ENCODE peak calls at places on chromosomes 2 and 18, in six cellular contexts. One of them, this sample, is unnamed.

GRCh38 chr18:21914739-21915319 is 174.2 kb downstream of the MIB1 start:
- DNase-seq in neural progenitor cell: peak
- DNase-seq in omental fat pad: no peak
- DNase-seq in astrocyte: peak
- DNase-seq in NB4: peak
- DNase-seq in nephron progenitor cell: peak
- DNase-seq in this sample: no peak

GRCh38 chr2:100011272-100011711 is 131.1 kb downstream of the AFF3 start:
- DNase-seq in neural progenitor cell: no peak
- DNase-seq in omental fat pad: no peak
- DNase-seq in astrocyte: peak
- DNase-seq in NB4: no peak
- DNase-seq in nephron progenitor cell: no peak
- DNase-seq in this sample: no peak

GRCh38 chr2:226644342-226644957 is 155.2 kb downstream of the IRS1 start:
- DNase-seq in neural progenitor cell: no peak
- DNase-seq in omental fat pad: no peak
- DNase-seq in astrocyte: peak
- DNase-seq in NB4: no peak
- DNase-seq in nephron progenitor cell: no peak
- DNase-seq in this sample: no peak

GRCh38 chr18:69705987-69706386 is 241.7 kb downstream of the CD226 start:
- DNase-seq in neural progenitor cell: no peak
- DNase-seq in omental fat pad: no peak
- DNase-seq in astrocyte: no peak
- DNase-seq in NB4: no peak
- DNase-seq in nephron progenitor cell: no peak
- DNase-seq in this sample: no peak

GRCh38 chr2:96202152-96202856 is 6.3 kb downstream of the STARD7 start:
- DNase-seq in neural progenitor cell: no peak
- DNase-seq in omental fat pad: no peak
- DNase-seq in astrocyte: peak
- DNase-seq in NB4: no peak
- DNase-seq in nephron progenitor cell: no peak
- DNase-seq in this sample: no peak

GRCh38 chr2:164979113-164979512 is 23.8 kb upstream of the SLC38A11 start:
- DNase-seq in neural progenitor cell: no peak
- DNase-seq in omental fat pad: no peak
- DNase-seq in astrocyte: no peak
- DNase-seq in NB4: no peak
- DNase-seq in nephron progenitor cell: no peak
- DNase-seq in this sample: no peak

GRCh38 chr2:33354981-33355380 is 121.5 kb upstream of the RASGRP3 start:
- DNase-seq in neural progenitor cell: no peak
- DNase-seq in omental fat pad: no peak
- DNase-seq in astrocyte: peak
- DNase-seq in NB4: no peak
- DNase-seq in nephron progenitor cell: no peak
- DNase-seq in this sample: no peak

GRCh38 chr18:7366597-7366996 is 135.7 kb downstream of the LRRC30 start:
- DNase-seq in neural progenitor cell: no peak
- DNase-seq in omental fat pad: no peak
- DNase-seq in astrocyte: no peak
- DNase-seq in NB4: no peak
- DNase-seq in nephron progenitor cell: no peak
- DNase-seq in this sample: no peak

GRCh38 chr2:223943561-223944008 is 1.6 kb downstream of the WDFY1 start:
- DNase-seq in neural progenitor cell: no peak
- DNase-seq in omental fat pad: no peak
- DNase-seq in astrocyte: peak
- DNase-seq in NB4: no peak
- DNase-seq in nephron progenitor cell: no peak
- DNase-seq in this sample: no peak

GRCh38 chr2:66509326-66509811 is 74.4 kb downstream of the MEIS1 start:
- DNase-seq in neural progenitor cell: no peak
- DNase-seq in omental fat pad: no peak
- DNase-seq in astrocyte: peak
- DNase-seq in NB4: no peak
- DNase-seq in nephron progenitor cell: no peak
- DNase-seq in this sample: no peak

GRCh38 chr2:201070966-201071304 is 536 bp downstream of the HYCC2 start:
- DNase-seq in neural progenitor cell: peak
- DNase-seq in omental fat pad: no peak
- DNase-seq in astrocyte: no peak
- DNase-seq in NB4: peak
- DNase-seq in nephron progenitor cell: no peak
- DNase-seq in this sample: no peak

GRCh38 chr2:150620860-150621259 is 133.4 kb upstream of the RND3 start:
- DNase-seq in neural progenitor cell: no peak
- DNase-seq in omental fat pad: no peak
- DNase-seq in astrocyte: peak
- DNase-seq in NB4: no peak
- DNase-seq in nephron progenitor cell: no peak
- DNase-seq in this sample: no peak

GRCh38 chr2:42754021-42754775 is 9.7 kb downstream of the OXER1 start:
- DNase-seq in neural progenitor cell: no peak
- DNase-seq in omental fat pad: no peak
- DNase-seq in astrocyte: peak
- DNase-seq in NB4: peak
- DNase-seq in nephron progenitor cell: no peak
- DNase-seq in this sample: no peak

GRCh38 chr2:145190031-145190703 is 670.2 kb upstream of the ZEB2 start:
- DNase-seq in neural progenitor cell: peak
- DNase-seq in omental fat pad: no peak
- DNase-seq in astrocyte: no peak
- DNase-seq in NB4: peak
- DNase-seq in nephron progenitor cell: no peak
- DNase-seq in this sample: no peak

GRCh38 chr2:182064024-182064880 is 78.6 kb downstream of the PPP1R1C start:
- DNase-seq in neural progenitor cell: no peak
- DNase-seq in omental fat pad: no peak
- DNase-seq in astrocyte: no peak
- DNase-seq in NB4: no peak
- DNase-seq in nephron progenitor cell: no peak
- DNase-seq in this sample: no peak

GRCh38 chr18:79869591-79870368 is 72.0 kb downstream of the KCNG2 start:
- DNase-seq in neural progenitor cell: no peak
- DNase-seq in omental fat pad: no peak
- DNase-seq in astrocyte: no peak
- DNase-seq in NB4: peak
- DNase-seq in nephron progenitor cell: no peak
- DNase-seq in this sample: no peak

GRCh38 chr2:20350105-20350712 is 435 bp downstream of the PUM2 start:
- DNase-seq in neural progenitor cell: no peak
- DNase-seq in omental fat pad: no peak
- DNase-seq in astrocyte: no peak
- DNase-seq in NB4: peak
- DNase-seq in nephron progenitor cell: peak
- DNase-seq in this sample: peak

GRCh38 chr18:76487782-76488181 is 7.3 kb downstream of the ZNF516 start:
- DNase-seq in neural progenitor cell: peak
- DNase-seq in omental fat pad: no peak
- DNase-seq in astrocyte: no peak
- DNase-seq in NB4: peak
- DNase-seq in nephron progenitor cell: peak
- DNase-seq in this sample: no peak

GRCh38 chr2:138267161-138267901 is 234.2 kb upstream of the SPOPL start:
- DNase-seq in neural progenitor cell: no peak
- DNase-seq in omental fat pad: no peak
- DNase-seq in astrocyte: peak
- DNase-seq in NB4: no peak
- DNase-seq in nephron progenitor cell: no peak
- DNase-seq in this sample: no peak

GRCh38 chr2:28665041-28665704 is 86.5 kb upstream of the PPP1CB start:
- DNase-seq in neural progenitor cell: peak
- DNase-seq in omental fat pad: no peak
- DNase-seq in astrocyte: peak
- DNase-seq in NB4: no peak
- DNase-seq in nephron progenitor cell: no peak
- DNase-seq in this sample: no peak

GRCh38 chr2:120858764-120859525 is 123.3 kb downstream of the GLI2 start:
- DNase-seq in neural progenitor cell: peak
- DNase-seq in omental fat pad: no peak
- DNase-seq in astrocyte: no peak
- DNase-seq in NB4: no peak
- DNase-seq in nephron progenitor cell: no peak
- DNase-seq in this sample: no peak

GRCh38 chr2:219290381-219291171 is 11.4 kb downstream of the DNAJB2 start:
- DNase-seq in neural progenitor cell: no peak
- DNase-seq in omental fat pad: no peak
- DNase-seq in astrocyte: no peak
- DNase-seq in NB4: no peak
- DNase-seq in nephron progenitor cell: no peak
- DNase-seq in this sample: no peak

GRCh38 chr2:127596311-127597045 is 49.5 kb upstream of the GPR17 start:
- DNase-seq in neural progenitor cell: no peak
- DNase-seq in omental fat pad: no peak
- DNase-seq in astrocyte: no peak
- DNase-seq in NB4: no peak
- DNase-seq in nephron progenitor cell: no peak
- DNase-seq in this sample: no peak

DNA sequence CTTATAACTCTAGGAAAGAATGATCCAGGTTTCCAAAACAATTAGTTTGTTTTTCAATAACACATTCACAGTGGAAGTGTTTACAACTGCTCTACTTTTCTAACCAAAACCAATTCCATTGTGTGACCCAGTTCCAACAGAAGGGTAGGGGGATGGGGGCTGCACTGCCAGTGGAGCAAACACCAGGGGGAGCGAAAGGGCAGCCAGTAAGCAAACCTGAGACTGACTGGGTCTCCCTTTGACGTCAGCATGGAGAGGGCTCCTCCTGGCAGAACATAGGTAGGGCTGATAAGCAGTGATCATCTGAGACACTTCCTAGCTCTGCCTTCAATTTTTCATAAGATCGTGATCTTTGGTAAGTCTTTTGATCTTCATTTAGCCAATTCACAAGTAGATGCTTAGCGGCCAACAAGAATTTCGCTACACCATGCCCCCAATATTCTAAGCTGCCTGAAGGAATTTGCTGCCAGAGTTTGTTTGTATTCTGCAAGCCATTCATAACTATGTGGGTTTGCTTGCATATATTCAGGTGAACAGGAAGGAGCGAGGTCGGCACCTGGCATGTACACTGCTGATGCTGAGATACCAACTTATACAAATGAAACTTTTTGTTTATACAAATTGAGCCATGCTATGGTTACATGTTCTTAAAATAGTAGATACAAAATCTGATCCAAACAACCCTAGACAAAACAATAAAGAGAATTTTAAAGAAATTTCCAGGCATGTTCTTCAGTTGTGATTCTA is 45.9 kb downstream of the ST6GAL2 start:
- DNase-seq in neural progenitor cell: peak
- DNase-seq in omental fat pad: no peak
- DNase-seq in astrocyte: no peak
- DNase-seq in NB4: peak
- DNase-seq in nephron progenitor cell: peak
- DNase-seq in this sample: no peak
- TF ChIP-seq CTCF in neural progenitor cell: peak
- TF ChIP-seq CTCF in omental fat pad: no peak
- TF ChIP-seq CTCF in astrocyte: peak
- TF ChIP-seq CTCF in NB4: peak
- TF ChIP-seq CTCF in nephron progenitor cell: peak
- TF ChIP-seq CTCF in this sample: no peak

DNA sequence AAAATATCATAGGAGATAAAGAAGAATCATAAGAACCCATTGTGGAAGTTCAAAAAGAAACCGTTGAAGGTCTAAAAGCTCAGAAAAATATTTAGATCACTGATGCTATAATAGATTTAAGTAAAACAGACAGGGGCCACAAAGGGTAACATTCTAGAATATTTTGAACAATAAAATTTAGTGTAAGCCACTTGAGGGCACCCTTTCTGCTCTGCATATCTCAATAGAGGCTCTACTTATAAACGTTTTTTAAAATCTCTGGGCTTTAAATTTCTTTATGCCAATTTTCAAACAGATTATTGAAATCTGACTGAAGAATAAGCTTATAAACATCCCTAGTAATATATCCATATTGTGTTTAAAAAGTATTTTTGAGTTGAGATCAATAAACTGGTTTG is 57.6 kb upstream of the IL1RL1 start:
- DNase-seq in neural progenitor cell: no peak
- DNase-seq in omental fat pad: no peak
- DNase-seq in astrocyte: no peak
- DNase-seq in NB4: peak
- DNase-seq in nephron progenitor cell: no peak
- DNase-seq in this sample: no peak
- TF ChIP-seq CTCF in neural progenitor cell: no peak
- TF ChIP-seq CTCF in omental fat pad: no peak
- TF ChIP-seq CTCF in astrocyte: no peak
- TF ChIP-seq CTCF in NB4: peak
- TF ChIP-seq CTCF in nephron progenitor cell: no peak
- TF ChIP-seq CTCF in this sample: no peak

GRCh38 chr2:101617786-101618185 is 79.7 kb upstream of the MAP4K4 start:
- DNase-seq in neural progenitor cell: peak
- DNase-seq in omental fat pad: no peak
- DNase-seq in astrocyte: peak
- DNase-seq in NB4: no peak
- DNase-seq in nephron progenitor cell: peak
- DNase-seq in this sample: no peak

GRCh38 chr2:101614127-101614759 is 83.3 kb upstream of the MAP4K4 start:
- DNase-seq in neural progenitor cell: no peak
- DNase-seq in omental fat pad: no peak
- DNase-seq in astrocyte: no peak
- DNase-seq in NB4: no peak
- DNase-seq in nephron progenitor cell: no peak
- DNase-seq in this sample: no peak

GRCh38 chr2:101619191-101619591 is 78.3 kb upstream of the MAP4K4 start:
- DNase-seq in neural progenitor cell: no peak
- DNase-seq in omental fat pad: no peak
- DNase-seq in astrocyte: peak
- DNase-seq in NB4: peak
- DNase-seq in nephron progenitor cell: no peak
- DNase-seq in this sample: no peak

GRCh38 chr2:101616411-101616810 is 81.1 kb upstream of the MAP4K4 start:
- DNase-seq in neural progenitor cell: no peak
- DNase-seq in omental fat pad: no peak
- DNase-seq in astrocyte: peak
- DNase-seq in NB4: no peak
- DNase-seq in nephron progenitor cell: no peak
- DNase-seq in this sample: no peak

DNA sequence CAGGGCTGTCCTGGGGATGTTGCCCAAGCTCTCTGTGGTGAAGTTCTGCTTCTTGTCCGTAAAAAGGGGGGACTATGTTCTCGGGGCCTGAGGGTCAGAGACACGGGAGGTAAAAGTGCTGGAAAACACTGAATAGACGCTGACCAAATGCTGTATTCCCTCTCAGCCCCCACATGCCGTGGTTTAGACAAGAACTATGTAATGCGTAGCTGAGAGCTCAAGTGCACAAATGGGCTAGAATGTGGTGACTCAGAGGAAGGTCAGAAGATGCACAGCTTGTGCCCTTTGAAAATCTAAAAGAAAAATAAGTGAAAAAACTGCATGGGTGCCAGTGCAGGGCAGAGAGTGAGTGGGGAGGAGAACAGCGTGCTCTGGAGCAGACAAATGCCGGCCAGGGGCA is 80.3 kb upstream of the MAP4K4 start:
- DNase-seq in neural progenitor cell: no peak
- DNase-seq in omental fat pad: no peak
- DNase-seq in astrocyte: peak
- DNase-seq in NB4: peak
- DNase-seq in nephron progenitor cell: no peak
- DNase-seq in this sample: no peak
- TF ChIP-seq CTCF in neural progenitor cell: no peak
- TF ChIP-seq CTCF in omental fat pad: no peak
- TF ChIP-seq CTCF in astrocyte: no peak
- TF ChIP-seq CTCF in NB4: no peak
- TF ChIP-seq CTCF in nephron progenitor cell: no peak
- TF ChIP-seq CTCF in this sample: no peak

GRCh38 chr2:14634885-14635871 is 2.7 kb downstream of the LRATD1 start:
- DNase-seq in neural progenitor cell: peak
- DNase-seq in omental fat pad: no peak
- DNase-seq in astrocyte: peak
- DNase-seq in NB4: no peak
- DNase-seq in nephron progenitor cell: peak
- DNase-seq in this sample: no peak
- TF ChIP-seq CTCF in neural progenitor cell: peak
- TF ChIP-seq CTCF in omental fat pad: no peak
- TF ChIP-seq CTCF in astrocyte: no peak
- TF ChIP-seq CTCF in NB4: no peak
- TF ChIP-seq CTCF in nephron progenitor cell: no peak
- TF ChIP-seq CTCF in this sample: no peak

This sample was measured in activated CD8-positive, alpha-beta T cell treated with anti-CD3 and anti-CD28 coated beads for 36 hours.